ENCODE peak calls at places on chromosomes 13 and 19, in eight cellular contexts. Q is RWPE1, E is stomach, B is astrocyte of the spinal cord, N is B cell, X is OCI-LY7, D is glutamatergic neuron, Y is psoas muscle. A is an unnamed sample.

GRCh38 chr13:71661921-71662320 is 205.1 kb downstream of the DACH1 start:
- DNase-seq in Q (no peak), E (no peak), B (peak; percentile 84), N (no peak), X (no peak), D (no peak), Y (no peak), A (no peak)

GRCh38 chr19:54804101-54804500 is 691 bp downstream of the KIR2DL4 start:
- DNase-seq in Q (no peak), E (no peak), B (no peak), N (no peak), X (no peak), D (no peak), Y (no peak), A (no peak)

GRCh38 chr19:17794731-17795494 is at the start of gene B3GNT3:
- DNase-seq in Q (peak; percentile 70), E (peak; percentile 97), B (no peak), N (no peak), X (no peak), D (peak; percentile 44), Y (peak; percentile 24), A (no peak)

GRCh38 chr13:113458218-113459065 is 5.2 kb upstream of the ADPRHL1 start:
- DNase-seq in Q (no peak), E (no peak), B (peak; percentile 63), N (no peak), X (no peak), D (peak; percentile 65), Y (no peak), A (no peak)

GRCh38 chr19:6678690-6679109 is 8.7 kb upstream of the TNFSF14 start:
- DNase-seq in Q (no peak), E (no peak), B (no peak), N (no peak), X (no peak), D (no peak), Y (no peak), A (no peak)

GRCh38 chr13:110308377-110309158 is 1.5 kb downstream of the COL4A2 start:
- DNase-seq in Q (no peak), E (no peak), B (peak; percentile 72), N (no peak), X (no peak), D (no peak), Y (no peak), A (no peak)

GRCh38 chr13:89457977-89458376 is 1786.8 kb downstream of the SLITRK5 start:
- DNase-seq in Q (peak; percentile 63), E (no peak), B (peak; percentile 86), N (no peak), X (no peak), D (no peak), Y (no peak), A (no peak)

GRCh38 chr19:18663940-18664530 is 19.4 kb upstream of the CRTC1 start:
- DNase-seq in Q (no peak), E (no peak), B (no peak), N (no peak), X (no peak), D (no peak), Y (no peak), A (no peak)

GRCh38 chr13:78806457-78806856 is 147.5 kb upstream of the OBI1 start:
- DNase-seq in Q (no peak), E (no peak), B (no peak), N (no peak), X (no peak), D (no peak), Y (no peak), A (no peak)

GRCh38 chr13:40787062-40787461 is 2.3 kb upstream of the SLC25A15 start:
- DNase-seq in Q (no peak), E (no peak), B (peak; percentile 29), N (no peak), X (no peak), D (no peak), Y (no peak), A (no peak)

GRCh38 chr19:42066075-42066754 is 3.8 kb downstream of the GRIK5 start:
- DNase-seq in Q (peak; percentile 66), E (no peak), B (no peak), N (no peak), X (no peak), D (peak; percentile 77), Y (no peak), A (no peak)

GRCh38 chr13:90968510-90968909 is 379.0 kb upstream of the MIR17HG start:
- DNase-seq in Q (peak; percentile 16), E (no peak), B (peak; percentile 17), N (no peak), X (peak; percentile 70), D (peak; percentile 68), Y (no peak), A (no peak)
- TF ChIP-seq CTCF in Q (peak; percentile 39), E (no peak), B (peak; percentile 58), N (no peak), X (no peak), D (peak; percentile 45), Y (no peak), A (no peak)

GRCh38 chr13:26500618-26501320 is 56.7 kb upstream of the WASF3 start:
- DNase-seq in Q (no peak), E (no peak), B (no peak), N (no peak), X (no peak), D (no peak), Y (no peak), A (no peak)

GRCh38 chr13:26497991-26498423 is 59.5 kb upstream of the WASF3 start:
- DNase-seq in Q (peak; percentile 56), E (no peak), B (peak; percentile 83), N (no peak), X (no peak), D (no peak), Y (no peak), A (no peak)

GRCh38 chr13:26498524-26499208 is 58.8 kb upstream of the WASF3 start:
- DNase-seq in Q (no peak), E (no peak), B (peak; percentile 23), N (no peak), X (no peak), D (no peak), Y (no peak), A (no peak)

GRCh38 chr13:26495749-26496148 is 61.7 kb upstream of the WASF3 start:
- DNase-seq in Q (no peak), E (no peak), B (no peak), N (no peak), X (no peak), D (no peak), Y (no peak), A (no peak)

DNA sequence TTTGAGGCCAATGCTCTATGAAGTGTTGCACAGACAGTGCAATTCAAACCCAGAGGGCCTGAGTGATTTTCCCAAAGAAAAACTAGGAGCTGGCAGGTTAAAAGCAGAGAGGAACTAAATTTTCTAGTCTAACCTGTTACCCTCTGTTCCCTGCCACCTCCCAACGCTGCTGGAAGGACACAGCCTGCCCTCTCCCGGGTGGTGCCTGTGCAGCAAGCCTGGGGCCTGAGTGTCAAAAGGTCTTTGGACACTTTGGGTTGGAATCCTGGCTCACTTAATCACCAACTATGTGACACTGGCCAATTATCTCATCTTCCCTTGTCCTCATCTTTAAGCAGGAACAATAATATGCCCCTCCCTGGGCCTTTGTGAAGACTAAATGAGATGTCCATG is 58.3 kb upstream of the WASF3 start:
- DNase-seq in Q (no peak), E (no peak), B (no peak), N (no peak), X (no peak), D (no peak), Y (no peak), A (no peak)
- TF ChIP-seq CTCF in Q (no peak), E (no peak), B (no peak), N (no peak), X (no peak), D (no peak), Y (no peak), A (no peak)

GRCh38 chr13:48783831-48784230 is 130.1 kb downstream of the CYSLTR2 start:
- DNase-seq in Q (no peak), E (no peak), B (no peak), N (no peak), X (no peak), D (no peak), Y (no peak), A (no peak)

GRCh38 chr13:48782429-48782840 is 128.7 kb downstream of the CYSLTR2 start:
- DNase-seq in Q (no peak), E (no peak), B (no peak), N (no peak), X (no peak), D (no peak), Y (no peak), A (no peak)

GRCh38 chr13:48784906-48785555 is 131.3 kb downstream of the CYSLTR2 start:
- DNase-seq in Q (no peak), E (no peak), B (no peak), N (no peak), X (no peak), D (no peak), Y (no peak), A (no peak)

GRCh38 chr13:48780713-48781341 is 127.1 kb downstream of the CYSLTR2 start:
- DNase-seq in Q (no peak), E (no peak), B (no peak), N (no peak), X (no peak), D (no peak), Y (no peak), A (no peak)

GRCh38 chr13:48783181-48783630 is 129.5 kb downstream of the CYSLTR2 start:
- DNase-seq in Q (peak; percentile 43), E (peak; percentile 70), B (peak; percentile 94), N (no peak), X (no peak), D (no peak), Y (peak; percentile 58), A (no peak)
- TF ChIP-seq CTCF in Q (peak; percentile 5), E (no peak), B (no peak), N (no peak), X (no peak), D (no peak), Y (no peak), A (no peak)

GRCh38 chr13:29991343-29991742 is 140.9 kb upstream of the UBL3 start:
- DNase-seq in Q (peak; percentile 20), E (no peak), B (peak; percentile 92), N (no peak), X (no peak), D (no peak), Y (no peak), A (no peak)

GRCh38 chr13:29994911-29995601 is 144.6 kb upstream of the UBL3 start:
- DNase-seq in Q (no peak), E (no peak), B (no peak), N (no peak), X (no peak), D (no peak), Y (no peak), A (no peak)

GRCh38 chr13:29996316-29996715 is 145.9 kb upstream of the UBL3 start:
- DNase-seq in Q (no peak), E (no peak), B (no peak), N (no peak), X (no peak), D (no peak), Y (no peak), A (no peak)

GRCh38 chr13:29993716-29994488 is 143.5 kb upstream of the UBL3 start:
- DNase-seq in Q (no peak), E (no peak), B (peak; percentile 57), N (no peak), X (no peak), D (no peak), Y (no peak), A (no peak)

DNA sequence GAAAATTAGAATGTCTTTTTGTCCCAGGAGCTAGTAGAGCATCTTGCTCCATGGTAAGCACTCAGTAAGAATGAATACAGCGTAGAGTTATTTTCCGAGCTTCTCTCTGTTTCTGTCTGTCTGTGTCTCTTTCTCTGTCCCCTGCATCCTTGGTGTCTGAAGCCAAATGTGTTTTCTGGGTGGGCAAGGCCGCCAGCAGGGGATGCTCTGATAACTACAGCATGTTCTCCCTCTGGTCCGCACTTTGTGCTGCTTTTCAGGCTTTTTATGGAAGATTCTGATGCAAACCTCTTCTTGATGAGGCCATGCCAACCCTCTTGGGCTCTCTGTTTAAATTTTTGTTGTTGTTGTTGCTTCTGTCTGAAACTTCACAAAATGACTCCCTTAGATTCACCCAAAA is 142.8 kb upstream of the UBL3 start:
- DNase-seq in Q (no peak), E (no peak), B (no peak), N (no peak), X (no peak), D (no peak), Y (no peak), A (no peak)
- TF ChIP-seq CTCF in Q (no peak), E (no peak), B (peak; percentile 8), N (no peak), X (peak; percentile 11), D (no peak), Y (no peak), A (no peak)

A was measured in mesothelial cell of epicardium.